ENCODE peak calls at places on chromosomes 7 and 10, in nine cellular contexts. One of them, this sample, is unnamed.

GRCh38 chr7:16615234-16615633 is 30.3 kb downstream of the ANKMY2 start:
- DNase-seq in stimulated activated CD8-positive, alpha-beta memory T cell treated with anti-CD3 and anti-CD28 coated beads, Interleukin-4, amount 100 ng/mL, for 4 hours: no peak
- DNase-seq in stimulated activated naive B cell treated with anti-CD40 and anti-IgM and Interleukin-4, amounts not matched to agents 10 μg/mL and 1 μg/mL and 100 μg/mL, for 72 hours: no peak
- DNase-seq in kidney epithelial cell: no peak
- DNase-seq in AG08396: no peak
- DNase-seq in dorsolateral prefrontal cortex: no peak
- DNase-seq in activated T-helper 1 cell treated with anti-CD3 and anti-CD28 coated beads, Interleukin-12 subunit alpha, Interleukin-12 subunit beta, Interleukin-2, Interleukin-4 antibody, amounts not matched to agents 30 ng/mL and 10 ng/mL and 1 ng/mL, durations not matched to agents 14 hours and 24 hours and 36 hours: no peak
- DNase-seq in stimulated activated CD4-positive, alpha-beta T cell treated with anti-CD3 and anti-CD28 coated beads, Interleukin-2, amount 100 ng/mL, for 24 hours: no peak
- DNase-seq in aorta: no peak
- DNase-seq in this sample: no peak

GRCh38 chr7:156017916-156018700 is 205.8 kb upstream of the SHH start:
- DNase-seq in stimulated activated CD8-positive, alpha-beta memory T cell treated with anti-CD3 and anti-CD28 coated beads, Interleukin-4, amount 100 ng/mL, for 4 hours: no peak
- DNase-seq in stimulated activated naive B cell treated with anti-CD40 and anti-IgM and Interleukin-4, amounts not matched to agents 10 μg/mL and 1 μg/mL and 100 μg/mL, for 72 hours: no peak
- DNase-seq in kidney epithelial cell: no peak
- DNase-seq in AG08396: no peak
- DNase-seq in dorsolateral prefrontal cortex: no peak
- DNase-seq in activated T-helper 1 cell treated with anti-CD3 and anti-CD28 coated beads, Interleukin-12 subunit alpha, Interleukin-12 subunit beta, Interleukin-2, Interleukin-4 antibody, amounts not matched to agents 30 ng/mL and 10 ng/mL and 1 ng/mL, durations not matched to agents 14 hours and 24 hours and 36 hours: no peak
- DNase-seq in stimulated activated CD4-positive, alpha-beta T cell treated with anti-CD3 and anti-CD28 coated beads, Interleukin-2, amount 100 ng/mL, for 24 hours: no peak
- DNase-seq in aorta: peak
- DNase-seq in this sample: no peak

GRCh38 chr10:132419631-132420468 is 22.9 kb downstream of the PWWP2B start:
- DNase-seq in stimulated activated CD8-positive, alpha-beta memory T cell treated with anti-CD3 and anti-CD28 coated beads, Interleukin-4, amount 100 ng/mL, for 4 hours: no peak
- DNase-seq in stimulated activated naive B cell treated with anti-CD40 and anti-IgM and Interleukin-4, amounts not matched to agents 10 μg/mL and 1 μg/mL and 100 μg/mL, for 72 hours: no peak
- DNase-seq in kidney epithelial cell: no peak
- DNase-seq in AG08396: no peak
- DNase-seq in dorsolateral prefrontal cortex: no peak
- DNase-seq in activated T-helper 1 cell treated with anti-CD3 and anti-CD28 coated beads, Interleukin-12 subunit alpha, Interleukin-12 subunit beta, Interleukin-2, Interleukin-4 antibody, amounts not matched to agents 30 ng/mL and 10 ng/mL and 1 ng/mL, durations not matched to agents 14 hours and 24 hours and 36 hours: no peak
- DNase-seq in stimulated activated CD4-positive, alpha-beta T cell treated with anti-CD3 and anti-CD28 coated beads, Interleukin-2, amount 100 ng/mL, for 24 hours: no peak
- DNase-seq in aorta: no peak
- DNase-seq in this sample: no peak

GRCh38 chr10:14605231-14605925 is 169.3 kb downstream of the FAM107B start:
- DNase-seq in stimulated activated CD8-positive, alpha-beta memory T cell treated with anti-CD3 and anti-CD28 coated beads, Interleukin-4, amount 100 ng/mL, for 4 hours: no peak
- DNase-seq in stimulated activated naive B cell treated with anti-CD40 and anti-IgM and Interleukin-4, amounts not matched to agents 10 μg/mL and 1 μg/mL and 100 μg/mL, for 72 hours: peak
- DNase-seq in kidney epithelial cell: no peak
- DNase-seq in AG08396: peak
- DNase-seq in dorsolateral prefrontal cortex: no peak
- DNase-seq in activated T-helper 1 cell treated with anti-CD3 and anti-CD28 coated beads, Interleukin-12 subunit alpha, Interleukin-12 subunit beta, Interleukin-2, Interleukin-4 antibody, amounts not matched to agents 30 ng/mL and 10 ng/mL and 1 ng/mL, durations not matched to agents 14 hours and 24 hours and 36 hours: peak
- DNase-seq in stimulated activated CD4-positive, alpha-beta T cell treated with anti-CD3 and anti-CD28 coated beads, Interleukin-2, amount 100 ng/mL, for 24 hours: peak
- DNase-seq in aorta: no peak
- DNase-seq in this sample: no peak

GRCh38 chr10:93357680-93358079 is 124.5 kb downstream of the MYOF start:
- DNase-seq in stimulated activated CD8-positive, alpha-beta memory T cell treated with anti-CD3 and anti-CD28 coated beads, Interleukin-4, amount 100 ng/mL, for 4 hours: no peak
- DNase-seq in stimulated activated naive B cell treated with anti-CD40 and anti-IgM and Interleukin-4, amounts not matched to agents 10 μg/mL and 1 μg/mL and 100 μg/mL, for 72 hours: no peak
- DNase-seq in kidney epithelial cell: no peak
- DNase-seq in AG08396: no peak
- DNase-seq in dorsolateral prefrontal cortex: no peak
- DNase-seq in activated T-helper 1 cell treated with anti-CD3 and anti-CD28 coated beads, Interleukin-12 subunit alpha, Interleukin-12 subunit beta, Interleukin-2, Interleukin-4 antibody, amounts not matched to agents 30 ng/mL and 10 ng/mL and 1 ng/mL, durations not matched to agents 14 hours and 24 hours and 36 hours: no peak
- DNase-seq in stimulated activated CD4-positive, alpha-beta T cell treated with anti-CD3 and anti-CD28 coated beads, Interleukin-2, amount 100 ng/mL, for 24 hours: no peak
- DNase-seq in aorta: no peak
- DNase-seq in this sample: no peak

GRCh38 chr7:52482076-52482475 is 553.4 kb upstream of the POM121L12 start:
- DNase-seq in stimulated activated CD8-positive, alpha-beta memory T cell treated with anti-CD3 and anti-CD28 coated beads, Interleukin-4, amount 100 ng/mL, for 4 hours: no peak
- DNase-seq in stimulated activated naive B cell treated with anti-CD40 and anti-IgM and Interleukin-4, amounts not matched to agents 10 μg/mL and 1 μg/mL and 100 μg/mL, for 72 hours: no peak
- DNase-seq in kidney epithelial cell: no peak
- DNase-seq in AG08396: no peak
- DNase-seq in dorsolateral prefrontal cortex: no peak
- DNase-seq in activated T-helper 1 cell treated with anti-CD3 and anti-CD28 coated beads, Interleukin-12 subunit alpha, Interleukin-12 subunit beta, Interleukin-2, Interleukin-4 antibody, amounts not matched to agents 30 ng/mL and 10 ng/mL and 1 ng/mL, durations not matched to agents 14 hours and 24 hours and 36 hours: no peak
- DNase-seq in stimulated activated CD4-positive, alpha-beta T cell treated with anti-CD3 and anti-CD28 coated beads, Interleukin-2, amount 100 ng/mL, for 24 hours: no peak
- DNase-seq in aorta: no peak
- DNase-seq in this sample: no peak

GRCh38 chr10:42876945-42877344 is 94.3 kb downstream of the BMS1 start:
- DNase-seq in stimulated activated CD8-positive, alpha-beta memory T cell treated with anti-CD3 and anti-CD28 coated beads, Interleukin-4, amount 100 ng/mL, for 4 hours: no peak
- DNase-seq in stimulated activated naive B cell treated with anti-CD40 and anti-IgM and Interleukin-4, amounts not matched to agents 10 μg/mL and 1 μg/mL and 100 μg/mL, for 72 hours: no peak
- DNase-seq in kidney epithelial cell: no peak
- DNase-seq in AG08396: no peak
- DNase-seq in dorsolateral prefrontal cortex: no peak
- DNase-seq in activated T-helper 1 cell treated with anti-CD3 and anti-CD28 coated beads, Interleukin-12 subunit alpha, Interleukin-12 subunit beta, Interleukin-2, Interleukin-4 antibody, amounts not matched to agents 30 ng/mL and 10 ng/mL and 1 ng/mL, durations not matched to agents 14 hours and 24 hours and 36 hours: no peak
- DNase-seq in stimulated activated CD4-positive, alpha-beta T cell treated with anti-CD3 and anti-CD28 coated beads, Interleukin-2, amount 100 ng/mL, for 24 hours: no peak
- DNase-seq in aorta: no peak
- DNase-seq in this sample: no peak

GRCh38 chr10:110637558-110638053 is 6.5 kb upstream of the RBM20 start:
- DNase-seq in stimulated activated CD8-positive, alpha-beta memory T cell treated with anti-CD3 and anti-CD28 coated beads, Interleukin-4, amount 100 ng/mL, for 4 hours: no peak
- DNase-seq in stimulated activated naive B cell treated with anti-CD40 and anti-IgM and Interleukin-4, amounts not matched to agents 10 μg/mL and 1 μg/mL and 100 μg/mL, for 72 hours: no peak
- DNase-seq in kidney epithelial cell: no peak
- DNase-seq in AG08396: no peak
- DNase-seq in dorsolateral prefrontal cortex: no peak
- DNase-seq in activated T-helper 1 cell treated with anti-CD3 and anti-CD28 coated beads, Interleukin-12 subunit alpha, Interleukin-12 subunit beta, Interleukin-2, Interleukin-4 antibody, amounts not matched to agents 30 ng/mL and 10 ng/mL and 1 ng/mL, durations not matched to agents 14 hours and 24 hours and 36 hours: no peak
- DNase-seq in stimulated activated CD4-positive, alpha-beta T cell treated with anti-CD3 and anti-CD28 coated beads, Interleukin-2, amount 100 ng/mL, for 24 hours: no peak
- DNase-seq in aorta: no peak
- DNase-seq in this sample: no peak

GRCh38 chr10:10914129-10914528 is 103.5 kb upstream of the CELF2 start:
- DNase-seq in stimulated activated CD8-positive, alpha-beta memory T cell treated with anti-CD3 and anti-CD28 coated beads, Interleukin-4, amount 100 ng/mL, for 4 hours: no peak
- DNase-seq in stimulated activated naive B cell treated with anti-CD40 and anti-IgM and Interleukin-4, amounts not matched to agents 10 μg/mL and 1 μg/mL and 100 μg/mL, for 72 hours: no peak
- DNase-seq in kidney epithelial cell: no peak
- DNase-seq in AG08396: peak
- DNase-seq in dorsolateral prefrontal cortex: no peak
- DNase-seq in activated T-helper 1 cell treated with anti-CD3 and anti-CD28 coated beads, Interleukin-12 subunit alpha, Interleukin-12 subunit beta, Interleukin-2, Interleukin-4 antibody, amounts not matched to agents 30 ng/mL and 10 ng/mL and 1 ng/mL, durations not matched to agents 14 hours and 24 hours and 36 hours: no peak
- DNase-seq in stimulated activated CD4-positive, alpha-beta T cell treated with anti-CD3 and anti-CD28 coated beads, Interleukin-2, amount 100 ng/mL, for 24 hours: no peak
- DNase-seq in aorta: no peak
- DNase-seq in this sample: no peak

GRCh38 chr7:141928147-141928894 is 12.1 kb downstream of the OR9A4 start:
- DNase-seq in stimulated activated CD8-positive, alpha-beta memory T cell treated with anti-CD3 and anti-CD28 coated beads, Interleukin-4, amount 100 ng/mL, for 4 hours: no peak
- DNase-seq in stimulated activated naive B cell treated with anti-CD40 and anti-IgM and Interleukin-4, amounts not matched to agents 10 μg/mL and 1 μg/mL and 100 μg/mL, for 72 hours: no peak
- DNase-seq in kidney epithelial cell: no peak
- DNase-seq in AG08396: no peak
- DNase-seq in dorsolateral prefrontal cortex: no peak
- DNase-seq in activated T-helper 1 cell treated with anti-CD3 and anti-CD28 coated beads, Interleukin-12 subunit alpha, Interleukin-12 subunit beta, Interleukin-2, Interleukin-4 antibody, amounts not matched to agents 30 ng/mL and 10 ng/mL and 1 ng/mL, durations not matched to agents 14 hours and 24 hours and 36 hours: no peak
- DNase-seq in stimulated activated CD4-positive, alpha-beta T cell treated with anti-CD3 and anti-CD28 coated beads, Interleukin-2, amount 100 ng/mL, for 24 hours: no peak
- DNase-seq in aorta: no peak
- DNase-seq in this sample: no peak

This sample was measured in T-helper 9 cell.